ENCODE peak calls at places on chromosomes 13 and 19, in four cellular contexts. D, X, W and M are unnamed samples.

GRCh38 chr19:33795370-33796163 is 1.1 kb upstream of the KCTD15 start:
- DNase-seq in D (peak), X (peak), W (peak), M (peak)

GRCh38 chr13:45928843-45929242 is 77.3 kb upstream of the SIAH3 start:
- DNase-seq in D (no peak), X (no peak), W (no peak), M (no peak)

GRCh38 chr13:27229642-27230041 is 21.7 kb upstream of the RPL21 start:
- DNase-seq in D (no peak), X (no peak), W (no peak), M (no peak)

GRCh38 chr13:98785968-98786367 is 33.5 kb upstream of the SLC15A1 start:
- DNase-seq in D (no peak), X (no peak), W (no peak), M (no peak)

GRCh38 chr13:101059803-101060202 is 356.5 kb downstream of the NALCN start:
- DNase-seq in D (no peak), X (no peak), W (no peak), M (no peak)

GRCh38 chr13:46552888-46553520 is at the start of gene LRCH1:
- DNase-seq in D (peak), X (peak), W (peak), M (peak)

GRCh38 chr19:37077615-37077928 is 661 bp upstream of the ZNF420 start:
- DNase-seq in D (no peak), X (no peak), W (no peak), M (no peak)

GRCh38 chr13:109794095-109794494 is 7.7 kb upstream of the IRS2 start:
- DNase-seq in D (no peak), X (no peak), W (no peak), M (no peak)